ENCODE peak calls at places on chromosomes 2 and 18, in four cellular contexts. One of them, this sample, is unnamed.

GRCh38 chr2:240249423-240250149 is 109.1 kb upstream of the OTOS start:
- DNase-seq in AG10803: no peak
- DNase-seq in transverse colon: no peak
- DNase-seq in ovary: peak
- DNase-seq in this sample: no peak

GRCh38 chr2:203720011-203720410 is 13.6 kb downstream of the CD28 start:
- DNase-seq in AG10803: no peak
- DNase-seq in transverse colon: no peak
- DNase-seq in ovary: no peak
- DNase-seq in this sample: no peak

GRCh38 chr18:49061906-49062831 is 111.4 kb upstream of the SMAD7 start:
- DNase-seq in AG10803: no peak
- DNase-seq in transverse colon: no peak
- DNase-seq in ovary: no peak
- DNase-seq in this sample: no peak

GRCh38 chr2:218262631-218263586 is 2.1 kb downstream of the GPBAR1 start:
- DNase-seq in AG10803: no peak
- DNase-seq in transverse colon: no peak
- DNase-seq in ovary: no peak
- DNase-seq in this sample: no peak

GRCh38 chr2:217249490-217250451 is 389.9 kb upstream of the TNP1 start:
- DNase-seq in AG10803: no peak
- DNase-seq in transverse colon: peak
- DNase-seq in ovary: peak
- DNase-seq in this sample: peak

GRCh38 chr2:11330457-11331142 is 13.8 kb downstream of the ROCK2 start:
- DNase-seq in AG10803: peak
- DNase-seq in transverse colon: no peak
- DNase-seq in ovary: no peak
- DNase-seq in this sample: peak

GRCh38 chr2:111634050-111634784 is 249.8 kb downstream of the ANAPC1 start:
- DNase-seq in AG10803: peak
- DNase-seq in transverse colon: no peak
- DNase-seq in ovary: no peak
- DNase-seq in this sample: no peak

GRCh38 chr2:152920846-152921245 is 202.4 kb downstream of the ARL6IP6 start:
- DNase-seq in AG10803: peak
- DNase-seq in transverse colon: no peak
- DNase-seq in ovary: no peak
- DNase-seq in this sample: no peak

GRCh38 chr2:33605059-33605458 is 6.0 kb upstream of the FAM98A start:
- DNase-seq in AG10803: no peak
- DNase-seq in transverse colon: no peak
- DNase-seq in ovary: no peak
- DNase-seq in this sample: no peak

GRCh38 chr2:23012499-23012898 is 372.5 kb upstream of the KLHL29 start:
- DNase-seq in AG10803: no peak
- DNase-seq in transverse colon: no peak
- DNase-seq in ovary: no peak
- DNase-seq in this sample: no peak

GRCh38 chr2:200578778-200579177 is 7.0 kb upstream of the AOX1 start:
- DNase-seq in AG10803: peak
- DNase-seq in transverse colon: no peak
- DNase-seq in ovary: no peak
- DNase-seq in this sample: no peak

GRCh38 chr2:45119855-45120254 is 110.6 kb upstream of the SIX2 start:
- DNase-seq in AG10803: peak
- DNase-seq in transverse colon: no peak
- DNase-seq in ovary: no peak
- DNase-seq in this sample: peak

GRCh38 chr2:221203846-221204245 is 368.3 kb downstream of the EPHA4 start:
- DNase-seq in AG10803: no peak
- DNase-seq in transverse colon: peak
- DNase-seq in ovary: no peak
- DNase-seq in this sample: peak

GRCh38 chr2:217035967-217036366 is 176.1 kb upstream of the TNP1 start:
- DNase-seq in AG10803: peak
- DNase-seq in transverse colon: no peak
- DNase-seq in ovary: peak
- DNase-seq in this sample: no peak

GRCh38 chr2:86079981-86080911 is 25.4 kb downstream of the POLR1A start:
- DNase-seq in AG10803: peak
- DNase-seq in transverse colon: peak
- DNase-seq in ovary: peak
- DNase-seq in this sample: peak

GRCh38 chr2:158130832-158131473 is 29.3 kb downstream of the UPP2 start:
- DNase-seq in AG10803: no peak
- DNase-seq in transverse colon: no peak
- DNase-seq in ovary: no peak
- DNase-seq in this sample: no peak

GRCh38 chr2:38750793-38751042 is 443 bp downstream of the SRSF7 start:
- DNase-seq in AG10803: no peak
- DNase-seq in transverse colon: peak
- DNase-seq in ovary: peak
- DNase-seq in this sample: peak

GRCh38 chr2:74919827-74920226 is 38.6 kb upstream of the POLE4 start:
- DNase-seq in AG10803: no peak
- DNase-seq in transverse colon: peak
- DNase-seq in ovary: peak
- DNase-seq in this sample: peak

GRCh38 chr18:79829136-79829854 is 31.6 kb downstream of the KCNG2 start:
- DNase-seq in AG10803: no peak
- DNase-seq in transverse colon: no peak
- DNase-seq in ovary: no peak
- DNase-seq in this sample: no peak

GRCh38 chr2:23940976-23941605 is 828 bp downstream of the UBXN2A start:
- DNase-seq in AG10803: no peak
- DNase-seq in transverse colon: no peak
- DNase-seq in ovary: no peak
- DNase-seq in this sample: peak

DNA sequence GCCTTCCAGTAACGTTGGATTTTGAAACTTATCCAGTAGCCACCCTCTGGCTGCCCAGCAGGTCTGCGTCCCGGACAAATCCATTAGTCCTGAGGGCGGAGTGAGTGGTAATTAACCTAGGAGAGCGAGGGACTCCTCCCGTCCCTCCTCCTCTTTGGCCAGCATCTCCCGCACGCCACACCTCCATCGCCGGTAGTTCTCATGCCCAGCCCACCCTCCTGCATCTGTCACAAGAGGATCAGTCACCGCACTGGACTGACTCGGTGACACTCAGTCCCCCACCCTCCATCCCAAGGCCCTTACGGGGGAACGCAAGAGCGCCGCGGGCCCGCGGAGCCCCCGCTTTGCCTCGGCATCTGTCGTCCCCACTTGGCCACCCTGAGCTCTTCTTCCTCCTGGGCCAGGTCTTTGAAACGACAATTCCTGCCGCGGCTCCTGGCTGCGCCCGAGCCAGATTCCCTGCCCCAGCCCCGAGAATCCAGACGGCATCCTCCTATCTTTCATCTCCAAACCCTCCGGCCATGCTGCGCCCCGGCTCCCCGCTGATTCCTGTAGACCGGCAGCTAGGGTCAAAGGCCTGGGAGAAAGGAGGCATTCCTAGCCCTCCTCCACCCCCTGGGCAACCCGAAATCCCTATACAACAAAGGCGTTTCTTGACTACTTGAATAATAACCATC is 77.5 kb downstream of the EIF2AK3 start:
- DNase-seq in AG10803: no peak
- DNase-seq in transverse colon: no peak
- DNase-seq in ovary: no peak
- DNase-seq in this sample: peak
- H3K4me3 ChIP-seq in AG10803: peak
- H3K4me3 ChIP-seq in transverse colon: no peak
- H3K4me3 ChIP-seq in ovary: no peak
- H3K4me3 ChIP-seq in this sample: peak

DNA sequence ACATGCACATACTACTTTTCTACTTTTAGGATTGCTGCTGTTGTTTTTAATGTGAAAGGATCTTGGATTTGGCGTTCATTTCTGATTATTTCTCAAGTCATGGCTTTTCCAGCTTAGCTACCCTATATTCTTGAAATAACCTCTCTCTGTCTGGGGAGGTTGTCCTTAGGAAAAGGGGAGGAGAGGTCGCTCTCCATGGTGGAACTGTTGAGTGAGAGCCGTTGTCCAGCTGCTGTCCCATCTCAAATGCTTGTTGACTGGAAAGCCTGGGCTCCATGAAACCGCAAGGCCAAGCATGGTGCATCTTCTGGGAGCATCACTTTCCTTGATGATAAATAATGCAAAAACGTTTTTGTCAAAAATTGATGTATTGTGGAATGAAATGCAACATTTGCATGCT is 479.1 kb upstream of the RAB12 start:
- DNase-seq in AG10803: no peak
- DNase-seq in transverse colon: no peak
- DNase-seq in ovary: no peak
- DNase-seq in this sample: no peak
- TF ChIP-seq CTCF in AG10803: no peak
- TF ChIP-seq CTCF in transverse colon: no peak
- TF ChIP-seq CTCF in ovary: no peak
- TF ChIP-seq CTCF in this sample: no peak

GRCh38 chr18:74497308-74497640 is 1.1 kb downstream of the CNDP2 start:
- DNase-seq in AG10803: no peak
- DNase-seq in transverse colon: no peak
- DNase-seq in ovary: no peak
- DNase-seq in this sample: no peak
- H3K4me3 ChIP-seq in AG10803: peak
- H3K4me3 ChIP-seq in transverse colon: peak
- H3K4me3 ChIP-seq in ovary: no peak
- H3K4me3 ChIP-seq in this sample: peak

GRCh38 chr18:66749475-66750035 is 145.7 kb upstream of the CDH19 start:
- DNase-seq in AG10803: no peak
- DNase-seq in transverse colon: no peak
- DNase-seq in ovary: no peak
- DNase-seq in this sample: no peak

GRCh38 chr18:66752733-66753132 is 148.8 kb upstream of the CDH19 start:
- DNase-seq in AG10803: no peak
- DNase-seq in transverse colon: no peak
- DNase-seq in ovary: no peak
- DNase-seq in this sample: no peak

GRCh38 chr18:66754335-66754734 is 150.4 kb upstream of the CDH19 start:
- DNase-seq in AG10803: no peak
- DNase-seq in transverse colon: no peak
- DNase-seq in ovary: no peak
- DNase-seq in this sample: no peak

DNA sequence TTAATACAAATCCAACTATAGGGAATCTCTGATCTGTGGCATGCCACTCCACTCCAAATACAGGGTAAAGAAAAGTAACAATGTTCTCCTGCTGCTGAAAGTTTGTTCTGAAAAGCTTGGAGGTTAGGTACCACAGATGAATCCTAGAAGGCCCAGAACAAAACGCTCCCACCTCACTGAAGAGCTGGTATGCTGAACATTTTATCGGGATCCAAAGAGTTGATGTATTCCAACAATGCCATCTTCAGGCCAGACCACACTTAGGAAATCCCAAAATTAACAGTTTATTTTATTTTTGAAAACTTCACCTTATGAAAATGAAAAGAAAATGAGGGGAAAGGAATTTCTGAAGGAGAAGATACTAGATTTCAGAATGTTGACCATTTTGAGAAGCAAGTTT is 145.1 kb upstream of the CDH19 start:
- DNase-seq in AG10803: no peak
- DNase-seq in transverse colon: no peak
- DNase-seq in ovary: no peak
- DNase-seq in this sample: no peak
- TF ChIP-seq CTCF in AG10803: no peak
- TF ChIP-seq CTCF in transverse colon: no peak
- TF ChIP-seq CTCF in ovary: no peak
- TF ChIP-seq CTCF in this sample: no peak

DNA sequence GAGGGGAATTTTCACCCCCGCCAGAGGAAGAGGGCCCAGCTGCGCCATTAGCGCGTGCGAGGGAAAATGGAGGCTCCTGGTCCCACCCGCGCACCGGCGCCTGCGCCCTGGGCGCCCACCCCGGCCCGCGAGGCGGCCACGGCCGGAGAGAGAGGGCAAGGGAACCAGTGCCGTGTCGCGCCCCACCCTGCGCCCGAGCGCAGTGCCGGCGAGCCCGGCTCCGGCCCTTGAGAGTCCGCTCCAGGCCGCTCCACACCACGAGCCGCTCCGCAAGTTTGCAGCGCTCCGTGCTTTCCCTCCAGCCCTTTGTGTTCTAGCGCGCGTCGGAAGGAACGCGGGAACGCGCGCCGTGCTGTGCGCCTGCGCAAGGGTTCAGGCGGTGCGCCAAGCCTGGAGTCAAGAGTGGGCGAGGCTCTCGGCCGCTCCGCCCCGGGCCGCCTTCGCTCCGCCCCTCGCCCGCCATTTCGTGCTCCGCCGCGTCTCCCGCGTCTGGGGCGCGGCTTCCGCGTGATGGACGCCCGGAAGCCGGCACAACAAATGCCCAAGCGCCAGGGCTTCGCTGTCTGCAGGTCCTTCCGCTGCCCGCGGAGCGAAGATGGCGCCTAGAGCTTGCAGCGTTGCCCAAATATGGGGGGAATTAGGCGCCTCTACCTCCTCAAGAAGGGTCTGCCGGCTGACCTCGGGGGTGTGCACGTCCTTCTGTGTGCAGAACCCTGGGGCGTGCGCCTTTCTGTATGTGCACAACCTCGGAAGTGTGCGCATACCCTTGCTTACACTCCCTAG is 46.1 kb upstream of the PTMA start:
- DNase-seq in AG10803: peak
- DNase-seq in transverse colon: peak
- DNase-seq in ovary: peak
- DNase-seq in this sample: peak
- H3K4me3 ChIP-seq in AG10803: peak
- H3K4me3 ChIP-seq in transverse colon: peak
- H3K4me3 ChIP-seq in ovary: peak
- H3K4me3 ChIP-seq in this sample: peak

GRCh38 chr2:212147921-212148513 is 390.6 kb downstream of the ERBB4 start:
- DNase-seq in AG10803: peak
- DNase-seq in transverse colon: no peak
- DNase-seq in ovary: no peak
- DNase-seq in this sample: no peak
- TF ChIP-seq CTCF in AG10803: peak
- TF ChIP-seq CTCF in transverse colon: peak
- TF ChIP-seq CTCF in ovary: no peak
- TF ChIP-seq CTCF in this sample: peak